ENCODE peak calls at places on chromosome 13, in seven cellular contexts. M is epithelial cell of esophagus, N is sigmoid colon, E is HCT116, Q is hepatocyte, R is A549, Y is fibroblast of mammary gland. W is an unnamed sample.

GRCh38 chr13:108360139-108360538 is 90.6 kb downstream of the TNFSF13B start:
- DNase-seq in R (no peak), N (no peak), Y (no peak), E (no peak), Q (no peak), M (no peak), W (no peak)

GRCh38 chr13:106377341-106377740 is 158.1 kb downstream of the EFNB2 start:
- DNase-seq in Q (no peak), E (no peak), Y (no peak), M (no peak), N (no peak), R (no peak), W (no peak)

GRCh38 chr13:37526710-37527446 is 71.7 kb downstream of the POSTN start:
- DNase-seq in Y (peak), E (no peak), M (no peak), N (no peak), Q (no peak), R (no peak), W (no peak)

GRCh38 chr13:108227651-108228272 is 9.6 kb downstream of the ABHD13 start:
- DNase-seq in E (peak), N (no peak), Q (peak), Y (peak), R (no peak), M (peak), W (no peak)

GRCh38 chr13:109874444-109874920 is 88.1 kb upstream of the IRS2 start:
- DNase-seq in M (no peak), Y (no peak), E (no peak), Q (no peak), R (no peak), N (no peak), W (no peak)

GRCh38 chr13:44755872-44756271 is 179.7 kb upstream of the TSC22D1 start:
- DNase-seq in R (no peak), E (no peak), M (peak), Q (no peak), N (no peak), Y (peak), W (peak)

GRCh38 chr13:78764665-78765064 is 105.7 kb upstream of the OBI1 start:
- DNase-seq in Y (no peak), Q (no peak), M (no peak), N (no peak), R (no peak), E (no peak), W (no peak)

GRCh38 chr13:109974354-109974753 is 188.0 kb upstream of the IRS2 start:
- DNase-seq in Q (no peak), Y (peak), N (no peak), M (no peak), E (no peak), R (no peak), W (no peak)

GRCh38 chr13:75486654-75487053 is 4.7 kb upstream of the TBC1D4 start:
- DNase-seq in N (no peak), R (no peak), E (no peak), Y (no peak), M (no peak), Q (no peak), W (no peak)

GRCh38 chr13:74870865-74871264 is 611.1 kb downstream of the TBC1D4 start:
- DNase-seq in Q (no peak), Y (peak), E (no peak), M (peak), R (no peak), N (no peak), W (peak)

GRCh38 chr13:87827479-87827878 is 156.3 kb downstream of the SLITRK5 start:
- DNase-seq in N (no peak), E (no peak), R (no peak), Y (peak), M (peak), Q (no peak), W (no peak)

GRCh38 chr13:77896536-77896935 is 22.1 kb downstream of the EDNRB start:
- DNase-seq in R (no peak), N (peak), Q (no peak), Y (peak), E (no peak), M (no peak), W (no peak)

GRCh38 chr13:28012896-28013295 is 24.4 kb upstream of the URAD start:
- DNase-seq in M (peak), E (no peak), N (no peak), R (no peak), Q (no peak), Y (no peak), W (no peak)

GRCh38 chr13:57813641-57814040 is 182.1 kb downstream of the PCDH17 start:
- DNase-seq in Y (peak), R (no peak), N (no peak), E (no peak), Q (no peak), M (no peak), W (peak)

GRCh38 chr13:64579331-64579730 is 2650.8 kb downstream of the PCDH9 start:
- DNase-seq in M (no peak), N (no peak), R (no peak), E (no peak), Y (no peak), Q (no peak), W (no peak)

GRCh38 chr13:72246396-72246795 is 379.4 kb upstream of the DACH1 start:
- DNase-seq in M (peak), Y (no peak), N (no peak), Q (no peak), E (no peak), R (no peak), W (no peak)

GRCh38 chr13:101752432-101752831 is 300.0 kb downstream of the ITGBL1 start:
- DNase-seq in R (no peak), E (no peak), Y (no peak), N (no peak), M (no peak), Q (no peak), W (no peak)

GRCh38 chr13:101763191-101763590 is 310.7 kb downstream of the ITGBL1 start:
- DNase-seq in N (no peak), Y (no peak), R (no peak), E (no peak), Q (no peak), M (no peak), W (no peak)

GRCh38 chr13:101755228-101755887 is 302.9 kb downstream of the ITGBL1 start:
- DNase-seq in R (no peak), N (no peak), M (no peak), E (no peak), Q (no peak), Y (no peak), W (no peak)

DNA sequence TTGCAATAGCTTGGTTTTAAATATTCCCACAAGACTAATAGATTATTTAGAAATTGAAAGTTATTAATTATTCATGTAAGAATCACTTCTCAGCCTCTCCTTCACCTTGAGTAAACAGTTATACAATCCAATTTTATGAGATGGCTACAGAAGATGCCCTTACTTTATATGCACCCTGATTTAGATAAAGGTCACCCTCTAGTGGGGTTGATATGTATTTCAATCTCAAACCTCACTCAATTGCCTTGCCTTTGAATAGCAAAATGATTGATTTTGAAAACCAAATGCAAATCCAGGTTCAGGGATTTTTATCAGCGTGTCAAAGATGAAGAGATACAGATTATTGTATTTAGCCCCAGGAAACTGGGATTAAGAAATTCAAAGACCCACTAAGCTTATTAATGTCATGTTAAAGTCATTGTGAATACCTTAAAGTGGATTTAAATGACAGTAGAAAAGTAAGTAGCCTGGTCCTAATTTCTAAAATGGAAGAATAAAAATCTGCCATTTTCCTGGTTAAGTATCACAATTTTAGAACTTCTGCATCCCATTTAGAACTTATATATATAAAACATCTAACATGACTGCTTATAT is 305.1 kb downstream of the ITGBL1 start:
- DNase-seq in Y (peak), M (peak), N (no peak), E (no peak), Q (peak), R (peak), W (no peak)
- TF ChIP-seq CTCF in Y (peak), M (peak), N (no peak), E (peak), Q (peak), R (peak), W (peak)

GRCh38 chr13:99307247-99307646 is at the start of gene GPR183:
- DNase-seq in M (peak), Y (no peak), R (no peak), N (no peak), E (no peak), Q (no peak), W (no peak)
- H3K4me3 ChIP-seq in M (no peak), Y (no peak), R (no peak), N (peak), E (no peak), Q (no peak), W (no peak)

DNA sequence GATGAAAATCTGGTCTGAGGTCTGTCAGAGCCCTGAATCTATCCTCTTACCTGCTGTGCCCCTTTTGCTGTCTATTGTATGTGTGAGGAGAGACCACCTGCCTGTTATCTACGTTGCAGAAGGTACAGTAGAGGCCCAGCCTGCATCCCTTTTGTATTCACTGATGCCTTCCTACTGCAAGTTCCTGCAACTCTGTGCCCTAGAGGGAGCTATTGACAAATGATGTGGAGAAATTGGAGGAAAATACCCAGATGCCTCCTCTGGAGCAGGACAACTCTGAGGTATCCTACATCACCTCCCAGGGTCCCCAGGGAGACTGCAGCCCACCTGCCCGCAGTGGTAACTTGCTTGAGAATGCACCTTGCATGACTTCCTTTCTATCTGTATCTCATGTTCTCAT is 33.7 kb downstream of the SIAH3 start:
- DNase-seq in N (no peak), R (no peak), E (no peak), Q (no peak), Y (no peak), M (peak), W (no peak)
- TF ChIP-seq CTCF in N (no peak), R (no peak), E (peak), Q (no peak), Y (peak), M (peak), W (peak)

GRCh38 chr13:30431269-30431950 is 9.1 kb downstream of the UBE2L5 start:
- DNase-seq in E (peak), Y (peak), N (no peak), R (peak), Q (peak), M (peak), W (no peak)
- H3K4me3 ChIP-seq in E (peak), Y (no peak), N (no peak), R (peak), Q (no peak), M (no peak), W (no peak)

DNA sequence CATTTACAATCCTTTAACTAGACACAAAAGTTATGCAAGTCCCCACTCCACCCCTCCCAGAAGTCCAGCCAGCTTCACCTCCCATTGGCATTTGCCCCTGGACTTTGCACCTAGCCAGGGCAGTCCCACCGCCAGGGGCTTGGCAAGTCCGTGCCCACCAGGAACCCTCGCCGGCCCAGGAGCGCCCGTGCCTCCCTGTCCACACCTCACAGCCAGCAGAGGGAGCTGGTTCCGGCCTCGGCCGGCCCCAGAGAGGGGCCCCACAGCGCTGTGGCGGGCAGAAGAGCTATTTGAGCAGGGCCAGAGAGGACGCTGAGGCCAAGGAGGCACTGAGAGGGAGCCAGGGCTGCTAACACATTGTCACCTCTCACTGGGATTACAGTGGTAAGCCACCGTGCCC is 796.6 kb upstream of the PCDH20 start:
- DNase-seq in N (no peak), E (no peak), R (no peak), Y (no peak), M (no peak), Q (no peak), W (no peak)
- TF ChIP-seq CTCF in N (no peak), E (no peak), R (no peak), Y (no peak), M (no peak), Q (no peak), W (no peak)

DNA sequence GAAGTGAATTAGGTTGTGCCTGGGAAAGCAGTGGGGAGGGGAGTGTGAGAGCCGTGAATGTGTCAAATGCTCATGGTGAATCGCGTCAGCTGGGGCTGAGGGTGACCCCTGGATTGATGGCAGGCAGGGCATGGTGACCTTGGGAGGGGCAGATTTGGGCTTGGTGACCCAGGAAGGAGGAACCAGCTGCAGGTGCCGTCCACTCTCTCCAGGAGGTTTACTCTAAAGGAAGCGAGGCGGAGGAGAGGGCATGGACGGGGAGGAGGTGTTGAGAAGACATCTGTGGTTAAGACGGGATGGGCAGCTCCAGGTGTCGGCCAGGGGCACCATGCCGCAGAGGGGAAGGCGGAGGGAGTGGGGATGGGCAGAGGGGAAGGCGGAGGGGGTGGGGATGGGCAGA is 28.7 kb downstream of the TMEM255B start:
- DNase-seq in E (no peak), Q (no peak), M (no peak), R (no peak), N (no peak), Y (no peak), W (no peak)
- H3K4me3 ChIP-seq in E (no peak), Q (no peak), M (no peak), R (no peak), N (no peak), Y (no peak), W (no peak)

GRCh38 chr13:30806784-30807183 is 71.4 kb downstream of the ALOX5AP start:
- DNase-seq in Y (peak), E (no peak), M (peak), Q (no peak), R (no peak), N (no peak), W (no peak)
- TF ChIP-seq CTCF in Y (no peak), E (no peak), M (no peak), Q (no peak), R (no peak), N (no peak), W (no peak)

DNA sequence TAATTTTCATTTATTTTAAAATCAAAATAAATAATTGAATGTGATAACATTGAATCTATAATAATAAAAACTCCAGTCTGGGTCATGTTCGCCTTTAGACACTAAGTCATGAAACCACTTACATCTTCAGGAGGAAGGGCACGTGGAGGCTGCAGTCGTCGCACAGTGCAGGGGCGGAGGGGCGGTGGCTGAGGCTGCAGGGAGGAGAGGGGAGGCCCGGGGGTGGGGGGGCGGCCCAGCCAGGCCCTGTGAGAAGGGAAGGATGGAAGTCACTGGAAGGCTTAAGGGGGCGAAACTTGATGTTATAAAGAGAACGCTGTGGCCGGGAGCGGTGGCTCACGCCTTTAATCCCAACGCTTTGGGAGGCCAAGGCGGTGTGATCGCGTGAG is 14.9 kb upstream of the LATS2 start:
- DNase-seq in Q (no peak), Y (peak), E (no peak), M (no peak), R (no peak), N (no peak), W (no peak)
- H3K4me3 ChIP-seq in Q (no peak), Y (no peak), E (no peak), M (no peak), R (peak), N (peak), W (peak)

GRCh38 chr13:98541701-98542203 is 35.2 kb downstream of the STK24 start:
- DNase-seq in R (no peak), N (no peak), Y (peak), Q (no peak), E (no peak), M (no peak), W (no peak)
- TF ChIP-seq CTCF in R (no peak), N (no peak), Y (peak), Q (no peak), E (no peak), M (no peak), W (peak)

GRCh38 chr13:80144493-80144892 is 196.4 kb downstream of the SPRY2 start:
- DNase-seq in R (no peak), M (no peak), Q (no peak), N (no peak), E (no peak), Y (no peak), W (no peak)
- H3K4me3 ChIP-seq in R (no peak), M (no peak), Q (no peak), N (no peak), E (no peak), Y (no peak), W (no peak)

W was measured in retinal pigment epithelial cell.